ENCODE peak calls at places on chromosomes 1 and 21, in nine cellular contexts. Q, C, L, X, A, O, W, N and G are unnamed samples.

GRCh38 chr1:162335126-162335525 is 41.5 kb downstream of the SPATA46 start:
- DNase-seq in W (no peak), Q (no peak), O (no peak), C (no peak), N (no peak), L (no peak), A (no peak), X (no peak), G (peak)

GRCh38 chr1:84361796-84362195 is 36.5 kb upstream of the DNASE2B start:
- DNase-seq in A (peak), N (no peak), O (no peak), X (no peak), L (no peak), Q (no peak), W (no peak), C (no peak), G (no peak)

GRCh38 chr21:41899431-41900202 is 20.5 kb upstream of the PRDM15 start:
- DNase-seq in C (no peak), W (no peak), Q (peak), O (no peak), A (no peak), L (no peak), N (no peak), X (no peak), G (no peak)

GRCh38 chr1:193270996-193271395 is 84.6 kb upstream of the B3GALT2 start:
- DNase-seq in X (no peak), O (peak), W (no peak), A (no peak), C (no peak), Q (no peak), N (no peak), L (peak), G (peak)

GRCh38 chr1:14987829-14988603 is 165.5 kb upstream of the TMEM51 start:
- DNase-seq in A (no peak), X (no peak), Q (no peak), L (no peak), N (no peak), C (no peak), W (no peak), O (no peak), G (no peak)

GRCh38 chr1:61358770-61359455 is 276.6 kb downstream of the NFIA start:
- DNase-seq in L (no peak), W (no peak), C (no peak), O (no peak), Q (no peak), A (no peak), X (no peak), N (no peak), G (no peak)

GRCh38 chr1:6930901-6931300 is 145.6 kb downstream of the CAMTA1 start:
- DNase-seq in N (no peak), A (no peak), Q (no peak), X (no peak), O (no peak), W (no peak), C (no peak), L (no peak), G (no peak)

GRCh38 chr1:21329209-21329844 is 39.1 kb upstream of the ECE1 start:
- DNase-seq in O (no peak), X (no peak), A (peak), Q (no peak), C (no peak), N (no peak), L (no peak), W (peak), G (no peak)

GRCh38 chr1:85656256-85656655 is 52.0 kb downstream of the ZNHIT6 start:
- DNase-seq in L (no peak), N (no peak), O (no peak), C (no peak), Q (no peak), A (no peak), X (no peak), W (no peak), G (no peak)

GRCh38 chr1:15678578-15678977 is 5.5 kb upstream of the PLEKHM2 start:
- DNase-seq in C (no peak), O (peak), W (no peak), X (no peak), L (peak), A (no peak), Q (no peak), N (no peak), G (no peak)